ENCODE peak calls at places on chromosome 5, in eight cellular contexts. S is tibial nerve; A is NAMALWA; C is naive thymus-derived CD8-positive, alpha-beta T cell; D is fibroblast of mammary gland; T is amniotic epithelial cell; V is WERI-Rb-1; J is 8988T. U is an unnamed sample.

GRCh38 chr5:145157841-145158240 is 677.3 kb downstream of the PRELID2 start:
- DNase-seq in S (no peak), A (no peak), C (no peak), D (no peak), T (peak), V (no peak), J (no peak), U (no peak)

GRCh38 chr5:176593273-176593869 is 16.6 kb downstream of the GPRIN1 start:
- DNase-seq in S (no peak), A (no peak), C (no peak), D (no peak), T (no peak), V (no peak), J (no peak), U (no peak)

GRCh38 chr5:180521591-180521990 is 27.4 kb downstream of the CNOT6 start:
- DNase-seq in S (no peak), A (no peak), C (no peak), D (no peak), T (no peak), V (no peak), J (no peak), U (no peak)

GRCh38 chr5:3595102-3595961 is at the start of gene IRX1:
- DNase-seq in S (no peak), A (no peak), C (no peak), D (peak), T (no peak), V (no peak), J (peak), U (peak)

GRCh38 chr5:126988021-126988569 is 42.3 kb downstream of the MARCHF3 start:
- DNase-seq in S (no peak), A (peak), C (peak), D (no peak), T (no peak), V (peak), J (no peak), U (no peak)

GRCh38 chr5:97163360-97163764 is 19.7 kb downstream of the RIOK2 start:
- DNase-seq in S (no peak), A (peak), C (peak), D (peak), T (peak), V (no peak), J (no peak), U (peak)

GRCh38 chr5:74232281-74232680 is 408.2 kb downstream of the ENC1 start:
- DNase-seq in S (no peak), A (no peak), C (no peak), D (peak), T (peak), V (no peak), J (no peak), U (no peak)

GRCh38 chr5:135071311-135071710 is 37.3 kb upstream of the PITX1 start:
- DNase-seq in S (no peak), A (no peak), C (no peak), D (no peak), T (no peak), V (no peak), J (no peak), U (no peak)

GRCh38 chr5:178774866-178775539 is 44.5 kb upstream of the ZNF354A start:
- DNase-seq in S (no peak), A (no peak), C (no peak), D (no peak), T (no peak), V (no peak), J (no peak), U (no peak)

GRCh38 chr5:174323878-174324281 is 278.4 kb downstream of the NSG2 start:
- DNase-seq in S (no peak), A (peak), C (no peak), D (peak), T (peak), V (peak), J (peak), U (peak)

GRCh38 chr5:96896285-96896711 is 20.0 kb downstream of the ERAP2 start:
- DNase-seq in S (no peak), A (peak), C (peak), D (no peak), T (no peak), V (no peak), J (no peak), U (no peak)

GRCh38 chr5:178416919-178417318 is 173.3 kb downstream of the COL23A1 start:
- DNase-seq in S (no peak), A (no peak), C (no peak), D (no peak), T (peak), V (no peak), J (peak), U (peak)

GRCh38 chr5:170223349-170223748 is 9.4 kb upstream of the C5orf58 start:
- DNase-seq in S (no peak), A (no peak), C (no peak), D (no peak), T (no peak), V (no peak), J (no peak), U (no peak)

GRCh38 chr5:179819296-179820126 is 1.2 kb upstream of the SQSTM1 start:
- DNase-seq in S (peak), A (peak), C (peak), D (peak), T (peak), V (peak), J (peak), U (peak)

GRCh38 chr5:107875834-107876233 is 205.1 kb upstream of the EFNA5 start:
- DNase-seq in S (no peak), A (no peak), C (no peak), D (peak), T (peak), V (peak), J (no peak), U (no peak)